ENCODE peak calls at places on chromosomes 6 and 20, in eight cellular contexts. J, N, Y, X, Z, P, W and V are unnamed samples.

GRCh38 chr6:88220493-88220892 is 54.3 kb upstream of the CNR1 start:
- DNase-seq in N (no peak), J (no peak), X (no peak), Y (peak), W (no peak), P (no peak), Z (no peak), V (no peak)

GRCh38 chr6:34969662-34970265 is 80.7 kb downstream of the ANKS1A start:
- DNase-seq in Y (no peak), N (no peak), P (no peak), J (no peak), W (no peak), Z (no peak), X (no peak), V (no peak)

GRCh38 chr6:140052757-140053729 is 678.6 kb upstream of the CITED2 start:
- DNase-seq in X (no peak), W (no peak), Z (peak), P (no peak), N (no peak), J (no peak), Y (peak), V (no peak)

GRCh38 chr6:148074735-148075134 is 267.9 kb upstream of the SASH1 start:
- DNase-seq in X (no peak), W (no peak), J (peak), P (no peak), Z (no peak), N (no peak), Y (no peak), V (no peak)

GRCh38 chr6:125906158-125906998 is 50.2 kb upstream of the HINT3 start:
- DNase-seq in X (peak), N (peak), Y (peak), W (peak), J (peak), P (peak), Z (no peak), V (peak)

GRCh38 chr6:88599561-88599960 is 363.9 kb downstream of the RNGTT start:
- DNase-seq in W (no peak), J (no peak), N (no peak), P (no peak), X (no peak), Z (no peak), Y (no peak), V (no peak)

GRCh38 chr6:79713701-79714322 is 82.7 kb downstream of the SH3BGRL2 start:
- DNase-seq in Y (peak), X (peak), Z (peak), J (peak), P (no peak), W (no peak), N (peak), V (peak)

GRCh38 chr6:71468841-71469750 is 180.5 kb downstream of the OGFRL1 start:
- DNase-seq in J (no peak), N (no peak), Y (peak), Z (peak), X (no peak), P (no peak), W (no peak), V (no peak)

GRCh38 chr6:44263357-44264100 is 1.8 kb downstream of the NFKBIE start:
- DNase-seq in Y (peak), W (no peak), X (no peak), J (no peak), Z (no peak), N (no peak), P (peak), V (peak)

GRCh38 chr20:64241061-64241460 is 14.5 kb upstream of the PCMTD2 start:
- DNase-seq in Y (no peak), N (no peak), W (no peak), X (peak), P (no peak), J (no peak), Z (no peak), V (no peak)

GRCh38 chr20:25148982-25149846 is 46.3 kb upstream of the ENTPD6 start:
- DNase-seq in Y (no peak), J (no peak), X (no peak), Z (no peak), W (no peak), N (no peak), P (no peak), V (no peak)

GRCh38 chr20:62146019-62146755 is 2.6 kb downstream of the SS18L1 start:
- DNase-seq in W (no peak), Y (no peak), J (no peak), Z (no peak), P (no peak), N (no peak), X (no peak), V (no peak)

GRCh38 chr6:166553563-166554271 is 32.8 kb downstream of the RAMACL start:
- DNase-seq in P (no peak), Z (peak), Y (peak), N (no peak), W (no peak), J (peak), X (no peak), V (peak)

GRCh38 chr20:12410783-12411182 is 493.1 kb downstream of the BTBD3 start:
- DNase-seq in W (no peak), P (no peak), N (no peak), J (no peak), Z (no peak), Y (no peak), X (no peak), V (no peak)

GRCh38 chr6:73610444-73611275 is 43.1 kb downstream of the SLC17A5 start:
- DNase-seq in Z (peak), J (no peak), W (no peak), N (no peak), X (no peak), P (no peak), Y (peak), V (peak)

GRCh38 chr20:36862857-36863668 is 12.9 kb upstream of the TLDC2 start:
- DNase-seq in P (no peak), N (no peak), X (peak), J (peak), Z (no peak), W (no peak), Y (no peak), V (no peak)

GRCh38 chr20:38434310-38434741 is 802 bp downstream of the SNHG17 start:
- DNase-seq in J (no peak), N (peak), Y (peak), X (no peak), Z (no peak), P (no peak), W (no peak), V (no peak)